ENCODE peak calls at places on chromosomes 16 and 17, in four cellular contexts. One of them, this sample, is unnamed.

GRCh38 chr17:9239821-9240658 is 218.7 kb downstream of the NTN1 start:
- DNase-seq in stimulated activated CD8-positive, alpha-beta memory T cell treated with anti-CD3 and anti-CD28 coated beads, Interleukin-4, amount 100 ng/mL, for 24 hours: peak; percentile 39
- DNase-seq in HTR-8/SVneo: no peak
- DNase-seq in NCI-H1694: no peak
- DNase-seq in this sample: peak; percentile 59

GRCh38 chr16:11402051-11402744 is 56.9 kb downstream of the RMI2 start:
- DNase-seq in stimulated activated CD8-positive, alpha-beta memory T cell treated with anti-CD3 and anti-CD28 coated beads, Interleukin-4, amount 100 ng/mL, for 24 hours: no peak
- DNase-seq in HTR-8/SVneo: no peak
- DNase-seq in NCI-H1694: no peak
- DNase-seq in this sample: no peak

GRCh38 chr17:59840329-59840907 is 52.3 kb downstream of the TUBD1 start:
- DNase-seq in stimulated activated CD8-positive, alpha-beta memory T cell treated with anti-CD3 and anti-CD28 coated beads, Interleukin-4, amount 100 ng/mL, for 24 hours: no peak
- DNase-seq in HTR-8/SVneo: no peak
- DNase-seq in NCI-H1694: no peak
- DNase-seq in this sample: no peak

GRCh38 chr17:40517286-40517662 is 15.9 kb upstream of the TNS4 start:
- DNase-seq in stimulated activated CD8-positive, alpha-beta memory T cell treated with anti-CD3 and anti-CD28 coated beads, Interleukin-4, amount 100 ng/mL, for 24 hours: no peak
- DNase-seq in HTR-8/SVneo: no peak
- DNase-seq in NCI-H1694: no peak
- DNase-seq in this sample: no peak

GRCh38 chr17:7839199-7839889 is 5.3 kb downstream of the KDM6B start:
- DNase-seq in stimulated activated CD8-positive, alpha-beta memory T cell treated with anti-CD3 and anti-CD28 coated beads, Interleukin-4, amount 100 ng/mL, for 24 hours: no peak
- DNase-seq in HTR-8/SVneo: no peak
- DNase-seq in NCI-H1694: no peak
- DNase-seq in this sample: no peak

GRCh38 chr16:49261930-49262329 is 19.7 kb downstream of the CBLN1 start:
- DNase-seq in stimulated activated CD8-positive, alpha-beta memory T cell treated with anti-CD3 and anti-CD28 coated beads, Interleukin-4, amount 100 ng/mL, for 24 hours: no peak
- DNase-seq in HTR-8/SVneo: no peak
- DNase-seq in NCI-H1694: no peak
- DNase-seq in this sample: no peak

GRCh38 chr16:51407199-51407598 is 256.1 kb upstream of the SALL1 start:
- DNase-seq in stimulated activated CD8-positive, alpha-beta memory T cell treated with anti-CD3 and anti-CD28 coated beads, Interleukin-4, amount 100 ng/mL, for 24 hours: no peak
- DNase-seq in HTR-8/SVneo: no peak
- DNase-seq in NCI-H1694: no peak
- DNase-seq in this sample: no peak

GRCh38 chr17:81423698-81424071 is 28.4 kb downstream of the BAHCC1 start:
- DNase-seq in stimulated activated CD8-positive, alpha-beta memory T cell treated with anti-CD3 and anti-CD28 coated beads, Interleukin-4, amount 100 ng/mL, for 24 hours: no peak
- DNase-seq in HTR-8/SVneo: no peak
- DNase-seq in NCI-H1694: no peak
- DNase-seq in this sample: no peak

GRCh38 chr17:78707016-78707415 is 75.1 kb downstream of the CYTH1 start:
- DNase-seq in stimulated activated CD8-positive, alpha-beta memory T cell treated with anti-CD3 and anti-CD28 coated beads, Interleukin-4, amount 100 ng/mL, for 24 hours: no peak
- DNase-seq in HTR-8/SVneo: no peak
- DNase-seq in NCI-H1694: no peak
- DNase-seq in this sample: no peak

GRCh38 chr16:49934557-49935260 is 78.8 kb upstream of the ZNF423 start:
- DNase-seq in stimulated activated CD8-positive, alpha-beta memory T cell treated with anti-CD3 and anti-CD28 coated beads, Interleukin-4, amount 100 ng/mL, for 24 hours: no peak
- DNase-seq in HTR-8/SVneo: no peak
- DNase-seq in NCI-H1694: no peak
- DNase-seq in this sample: no peak

GRCh38 chr16:1900452-1900774 is 17.8 kb downstream of the HS3ST6 start:
- DNase-seq in stimulated activated CD8-positive, alpha-beta memory T cell treated with anti-CD3 and anti-CD28 coated beads, Interleukin-4, amount 100 ng/mL, for 24 hours: no peak
- DNase-seq in HTR-8/SVneo: no peak
- DNase-seq in NCI-H1694: no peak
- DNase-seq in this sample: no peak

GRCh38 chr17:56826611-56827414 is 6.9 kb downstream of the C17orf67 start:
- DNase-seq in stimulated activated CD8-positive, alpha-beta memory T cell treated with anti-CD3 and anti-CD28 coated beads, Interleukin-4, amount 100 ng/mL, for 24 hours: no peak
- DNase-seq in HTR-8/SVneo: no peak
- DNase-seq in NCI-H1694: peak; percentile 33
- DNase-seq in this sample: no peak

GRCh38 chr16:87895641-87896141 is 26.4 kb upstream of the SLC7A5 start:
- DNase-seq in stimulated activated CD8-positive, alpha-beta memory T cell treated with anti-CD3 and anti-CD28 coated beads, Interleukin-4, amount 100 ng/mL, for 24 hours: peak; percentile 75
- DNase-seq in HTR-8/SVneo: no peak
- DNase-seq in NCI-H1694: no peak
- DNase-seq in this sample: peak; percentile 42

GRCh38 chr17:63095879-63096278 is 129.8 kb downstream of the TANC2 start:
- DNase-seq in stimulated activated CD8-positive, alpha-beta memory T cell treated with anti-CD3 and anti-CD28 coated beads, Interleukin-4, amount 100 ng/mL, for 24 hours: no peak
- DNase-seq in HTR-8/SVneo: no peak
- DNase-seq in NCI-H1694: no peak
- DNase-seq in this sample: no peak

GRCh38 chr16:2663553-2664521 is 18.5 kb upstream of the KCTD5 start:
- DNase-seq in stimulated activated CD8-positive, alpha-beta memory T cell treated with anti-CD3 and anti-CD28 coated beads, Interleukin-4, amount 100 ng/mL, for 24 hours: no peak
- DNase-seq in HTR-8/SVneo: no peak
- DNase-seq in NCI-H1694: no peak
- DNase-seq in this sample: no peak

GRCh38 chr17:82831041-82831817 is 8.6 kb downstream of the ZNF750 start:
- DNase-seq in stimulated activated CD8-positive, alpha-beta memory T cell treated with anti-CD3 and anti-CD28 coated beads, Interleukin-4, amount 100 ng/mL, for 24 hours: no peak
- DNase-seq in HTR-8/SVneo: no peak
- DNase-seq in NCI-H1694: no peak
- DNase-seq in this sample: no peak

GRCh38 chr17:75996665-75997590 is 3.7 kb upstream of the CDK3 start:
- DNase-seq in stimulated activated CD8-positive, alpha-beta memory T cell treated with anti-CD3 and anti-CD28 coated beads, Interleukin-4, amount 100 ng/mL, for 24 hours: no peak
- DNase-seq in HTR-8/SVneo: peak; percentile 78
- DNase-seq in NCI-H1694: no peak
- DNase-seq in this sample: no peak

GRCh38 chr16:12097523-12098428 is 121.2 kb downstream of the SNX29 start:
- DNase-seq in stimulated activated CD8-positive, alpha-beta memory T cell treated with anti-CD3 and anti-CD28 coated beads, Interleukin-4, amount 100 ng/mL, for 24 hours: no peak
- DNase-seq in HTR-8/SVneo: no peak
- DNase-seq in NCI-H1694: no peak
- DNase-seq in this sample: no peak

GRCh38 chr17:61397086-61397842 is 2.4 kb upstream of the TBX2 start:
- DNase-seq in stimulated activated CD8-positive, alpha-beta memory T cell treated with anti-CD3 and anti-CD28 coated beads, Interleukin-4, amount 100 ng/mL, for 24 hours: no peak
- DNase-seq in HTR-8/SVneo: no peak
- DNase-seq in NCI-H1694: no peak
- DNase-seq in this sample: no peak

GRCh38 chr16:84380405-84380804 is 12.1 kb downstream of the ATP2C2 start:
- DNase-seq in stimulated activated CD8-positive, alpha-beta memory T cell treated with anti-CD3 and anti-CD28 coated beads, Interleukin-4, amount 100 ng/mL, for 24 hours: no peak
- DNase-seq in HTR-8/SVneo: no peak
- DNase-seq in NCI-H1694: no peak
- DNase-seq in this sample: no peak

GRCh38 chr17:50564916-50565315 is 4.4 kb downstream of the CACNA1G start:
- DNase-seq in stimulated activated CD8-positive, alpha-beta memory T cell treated with anti-CD3 and anti-CD28 coated beads, Interleukin-4, amount 100 ng/mL, for 24 hours: no peak
- DNase-seq in HTR-8/SVneo: no peak
- DNase-seq in NCI-H1694: peak; percentile 68
- DNase-seq in this sample: no peak

GRCh38 chr17:8150194-8151119 is 1.7 kb downstream of the PER1 start:
- DNase-seq in stimulated activated CD8-positive, alpha-beta memory T cell treated with anti-CD3 and anti-CD28 coated beads, Interleukin-4, amount 100 ng/mL, for 24 hours: no peak
- DNase-seq in HTR-8/SVneo: no peak
- DNase-seq in NCI-H1694: no peak
- DNase-seq in this sample: no peak